ENCODE peak calls at places on chromosomes 4 and X, in five cellular contexts. B, X, T, K and Y are unnamed samples.

GRCh38 chr4:41418444-41418843 is 119.5 kb upstream of the LIMCH1 start:
- DNase-seq in B (no peak), T (no peak), X (no peak), K (no peak), Y (peak)

GRCh38 chrX:16867947-16868346 is 2.2 kb downstream of the RBBP7 start:
- DNase-seq in K (no peak), X (peak), B (no peak), T (no peak), Y (no peak)

GRCh38 chrX:128698528-128698927 is 646.3 kb upstream of the ACTRT1 start:
- DNase-seq in K (no peak), X (no peak), T (no peak), B (no peak), Y (no peak)

GRCh38 chr4:152997771-152998487 is 61.8 kb downstream of the FHDC1 start:
- DNase-seq in T (no peak), K (no peak), X (no peak), B (no peak), Y (peak)

GRCh38 chr4:127623755-127624087 is 9.0 kb upstream of the INTU start:
- DNase-seq in T (no peak), X (no peak), K (no peak), B (no peak), Y (no peak)

GRCh38 chr4:173270312-173271027 is 63.7 kb downstream of the HMGB2 start:
- DNase-seq in X (no peak), T (peak), K (no peak), B (no peak), Y (no peak)

GRCh38 chr4:38026138-38026740 is 66.0 kb downstream of the PTTG2 start:
- DNase-seq in B (no peak), K (no peak), T (no peak), X (no peak), Y (no peak)

GRCh38 chr4:38489924-38490639 is 173.9 kb upstream of the KLF3 start:
- DNase-seq in B (no peak), T (no peak), K (no peak), X (peak), Y (peak)

GRCh38 chr4:107153228-107153627 is 117.1 kb upstream of the DKK2 start:
- DNase-seq in X (peak), B (no peak), T (no peak), K (peak), Y (no peak)

GRCh38 chrX:68204639-68205038 is 228.7 kb downstream of the OPHN1 start:
- DNase-seq in B (no peak), K (no peak), T (no peak), X (no peak), Y (no peak)

GRCh38 chrX:87636533-87636932 is 118.9 kb downstream of the KLHL4 start:
- DNase-seq in X (no peak), T (no peak), K (no peak), B (no peak), Y (no peak)

GRCh38 chrX:17405225-17405969 is 30.4 kb downstream of the NHS start:
- DNase-seq in B (peak), X (peak), T (no peak), K (no peak), Y (no peak)

GRCh38 chr4:152342293-152342692 is 193.6 kb downstream of the FBXW7 start:
- DNase-seq in T (no peak), K (no peak), B (no peak), X (peak), Y (no peak)

GRCh38 chrX:41275661-41276609 is 58.0 kb upstream of the DDX3X start:
- DNase-seq in X (peak), B (no peak), K (no peak), T (peak), Y (peak)

GRCh38 chrX:80181079-80181478 is 166.5 kb downstream of the TBX22 start:
- DNase-seq in X (no peak), T (no peak), K (no peak), B (no peak), Y (no peak)

GRCh38 chr4:109009909-109010308 is 247.1 kb upstream of the ETNPPL start:
- DNase-seq in B (no peak), T (peak), X (no peak), K (no peak), Y (no peak)

GRCh38 chrX:131227608-131228007 is 61.5 kb downstream of the IGSF1 start:
- DNase-seq in B (no peak), T (no peak), X (no peak), K (no peak), Y (no peak)

GRCh38 chr4:8279321-8280157 is 10.0 kb downstream of the HTRA3 start:
- DNase-seq in K (no peak), X (no peak), B (no peak), T (no peak), Y (no peak)

GRCh38 chr4:52925531-52925968 is 63.4 kb downstream of the RASL11B start:
- DNase-seq in X (no peak), T (no peak), B (no peak), K (no peak), Y (no peak)

GRCh38 chrX:23332888-23333821 is 1.5 kb upstream of the PTCHD1 start:
- DNase-seq in K (no peak), T (peak), B (no peak), X (no peak), Y (no peak)

GRCh38 chr4:20370284-20370683 is 118.6 kb downstream of the SLIT2 start:
- DNase-seq in X (no peak), B (no peak), K (no peak), T (no peak), Y (no peak)

GRCh38 chrX:41381685-41382084 is 47.7 kb downstream of the DDX3X start:
- DNase-seq in B (peak), K (peak), X (peak), T (no peak), Y (no peak)

GRCh38 chrX:107731831-107732502 is 43.6 kb downstream of the TSC22D3 start:
- DNase-seq in X (no peak), K (no peak), T (peak), B (peak), Y (no peak)

GRCh38 chrX:134482371-134482770 is 22.4 kb downstream of the HPRT1 start:
- DNase-seq in T (no peak), X (no peak), K (no peak), B (no peak), Y (no peak)

GRCh38 chrX:11451133-11451532 is 157.9 kb downstream of the AMELX start:
- DNase-seq in K (no peak), B (no peak), T (no peak), X (no peak), Y (no peak)

GRCh38 chrX:38055170-38055847 is 49.0 kb downstream of the SYTL5 start:
- DNase-seq in K (no peak), X (no peak), T (no peak), B (no peak), Y (no peak)

GRCh38 chr4:32831104-32831503 is 2110.9 kb downstream of the PCDH7 start:
- DNase-seq in B (no peak), T (no peak), K (no peak), X (no peak), Y (no peak)

GRCh38 chrX:153966283-153966688 is 5.3 kb downstream of the HCFC1 start:
- DNase-seq in B (no peak), T (no peak), K (no peak), X (no peak), Y (no peak)

GRCh38 chrX:28625223-28625622 is 38.0 kb downstream of the IL1RAPL1 start:
- DNase-seq in K (peak), X (no peak), B (no peak), T (no peak), Y (no peak)

GRCh38 chrX:54292755-54293154 is 65.1 kb downstream of the WNK3 start:
- DNase-seq in T (no peak), K (no peak), B (no peak), X (peak), Y (no peak)

GRCh38 chrX:111041018-111041462 is 55.0 kb upstream of the PAK3 start:
- DNase-seq in B (no peak), T (no peak), X (peak), K (no peak), Y (no peak)

GRCh38 chr4:149522031-149522430 is 293.6 kb downstream of the IQCM start:
- DNase-seq in K (no peak), X (no peak), T (no peak), B (no peak), Y (no peak)

GRCh38 chrX:132433551-132433950 is 55.3 kb downstream of the MBNL3 start:
- DNase-seq in X (peak), B (no peak), K (no peak), T (no peak), Y (no peak)

GRCh38 chr4:128565565-128566186 is 243.8 kb upstream of the JADE1 start:
- DNase-seq in K (peak), T (peak), X (peak), B (peak), Y (peak)

GRCh38 chr4:139628184-139629012 is 37.2 kb upstream of the MGST2 start:
- DNase-seq in X (no peak), K (no peak), B (no peak), T (no peak), Y (no peak)

GRCh38 chr4:40515037-40515397 is 114.6 kb downstream of the RBM47 start:
- DNase-seq in K (no peak), X (no peak), B (no peak), T (no peak), Y (no peak)

GRCh38 chrX:53266914-53267313 is 14.5 kb downstream of the IQSEC2 start:
- DNase-seq in X (no peak), B (no peak), K (no peak), T (no peak), Y (no peak)

DNA sequence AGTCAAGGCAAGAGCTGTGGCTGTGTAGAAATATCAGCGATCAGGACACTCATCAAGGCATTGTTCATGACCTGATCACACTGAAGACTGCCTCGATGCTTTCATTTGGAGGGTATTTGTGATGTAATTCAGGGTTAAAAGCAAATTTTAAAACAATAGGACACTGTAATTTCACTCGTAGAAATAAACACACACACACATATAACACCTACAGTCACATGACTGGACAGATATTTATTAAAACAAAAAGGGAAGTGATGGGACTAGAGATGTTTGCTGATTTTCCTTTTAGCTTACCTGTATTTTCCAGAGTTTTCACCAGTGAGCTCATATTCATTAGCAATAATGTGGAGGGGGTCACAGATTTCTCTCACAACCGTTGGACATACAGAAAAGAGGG is 51.1 kb upstream of the KDR start:
- DNase-seq in K (no peak), B (no peak), T (no peak), X (no peak), Y (no peak)
- TF ChIP-seq JUND in K (no peak), B (no peak), T (no peak), X (no peak), Y (no peak)

GRCh38 chr4:134747108-134747805 is 545.7 kb upstream of the PABPC4L start:
- DNase-seq in X (peak), K (no peak), B (no peak), T (no peak), Y (no peak)
- TF ChIP-seq JUND in X (no peak), K (no peak), B (no peak), T (no peak), Y (no peak)

DNA sequence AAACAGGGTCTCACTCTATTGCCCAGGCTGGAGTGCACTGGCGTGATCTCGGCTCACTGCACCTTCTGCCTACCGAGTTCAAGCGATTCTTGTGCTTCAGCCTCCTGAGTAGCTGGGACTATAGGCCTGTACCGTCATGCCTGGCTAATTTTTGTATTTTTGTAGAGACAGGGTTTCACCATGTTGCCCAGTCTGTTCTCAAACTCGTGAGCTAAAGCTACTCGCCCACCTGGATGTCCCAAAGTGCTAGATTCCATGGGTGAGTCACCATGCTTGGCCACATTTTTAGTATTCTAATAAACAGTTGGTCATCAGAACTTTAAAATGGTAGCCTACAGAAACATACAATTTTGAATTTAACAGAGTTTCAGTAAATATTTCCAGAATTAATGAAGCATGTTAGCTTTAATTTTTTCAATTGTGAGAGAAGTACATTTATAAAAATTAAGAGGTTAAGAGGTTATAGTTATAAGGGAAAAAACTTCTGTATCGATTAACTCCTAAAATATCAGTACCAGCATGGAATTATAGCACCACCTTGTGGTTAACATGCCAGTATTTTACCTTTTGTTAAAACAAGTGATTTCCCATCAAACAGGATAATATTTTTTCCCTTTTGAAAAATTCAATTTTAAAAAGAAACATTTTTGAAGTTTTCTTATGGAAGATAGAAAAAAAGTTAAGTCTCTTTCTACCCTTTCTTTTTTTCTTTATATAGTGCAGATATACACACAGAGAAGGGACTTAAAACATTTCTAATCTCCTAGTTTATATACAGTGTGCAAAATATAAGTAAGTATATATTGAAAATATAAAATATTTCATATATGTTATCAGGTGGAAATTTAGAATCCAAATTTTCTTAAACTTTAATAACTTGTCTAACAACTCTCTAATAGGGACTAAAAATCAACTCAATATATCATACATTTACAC is 35.4 kb downstream of the CEP44 start:
- DNase-seq in K (no peak), T (peak), X (peak), B (peak), Y (no peak)
- TF ChIP-seq JUND in K (no peak), T (no peak), X (no peak), B (no peak), Y (no peak)

DNA sequence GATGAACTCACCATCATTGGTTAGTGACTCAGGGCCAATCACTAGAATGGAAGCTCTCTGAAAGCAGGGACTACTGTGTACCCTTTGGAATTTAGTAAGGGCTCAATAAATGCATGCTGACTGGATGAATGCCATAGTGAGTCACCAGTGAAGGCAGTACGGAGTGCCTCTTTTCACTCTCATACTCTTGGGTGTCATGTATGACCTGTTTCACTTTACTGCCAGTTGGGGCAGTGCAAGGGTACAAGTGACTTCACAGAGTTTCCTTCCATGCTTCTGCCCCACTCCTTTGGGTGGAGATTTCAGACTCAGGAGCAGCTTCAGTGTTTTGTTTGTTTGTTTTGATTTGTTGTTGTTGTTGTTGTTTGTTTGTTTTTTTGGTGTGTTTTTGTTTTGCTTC is 57.7 kb downstream of the SOX3 start:
- DNase-seq in X (no peak), T (no peak), K (no peak), B (no peak), Y (no peak)
- TF ChIP-seq JUND in X (no peak), T (no peak), K (no peak), B (no peak), Y (no peak)

GRCh38 chrX:65723706-65724105 is 56.3 kb downstream of the MSN start:
- DNase-seq in T (no peak), K (no peak), B (no peak), X (no peak), Y (no peak)
- TF ChIP-seq JUND in T (no peak), K (no peak), B (no peak), X (no peak), Y (no peak)

GRCh38 chrX:101051549-101052302 is at the start of gene TRMT2B:
- DNase-seq in T (peak), K (peak), B (peak), X (peak), Y (peak)

GRCh38 chrX:101062171-101062570 is 10.3 kb upstream of the TRMT2B start:
- DNase-seq in X (no peak), B (no peak), K (no peak), T (no peak), Y (no peak)

DNA sequence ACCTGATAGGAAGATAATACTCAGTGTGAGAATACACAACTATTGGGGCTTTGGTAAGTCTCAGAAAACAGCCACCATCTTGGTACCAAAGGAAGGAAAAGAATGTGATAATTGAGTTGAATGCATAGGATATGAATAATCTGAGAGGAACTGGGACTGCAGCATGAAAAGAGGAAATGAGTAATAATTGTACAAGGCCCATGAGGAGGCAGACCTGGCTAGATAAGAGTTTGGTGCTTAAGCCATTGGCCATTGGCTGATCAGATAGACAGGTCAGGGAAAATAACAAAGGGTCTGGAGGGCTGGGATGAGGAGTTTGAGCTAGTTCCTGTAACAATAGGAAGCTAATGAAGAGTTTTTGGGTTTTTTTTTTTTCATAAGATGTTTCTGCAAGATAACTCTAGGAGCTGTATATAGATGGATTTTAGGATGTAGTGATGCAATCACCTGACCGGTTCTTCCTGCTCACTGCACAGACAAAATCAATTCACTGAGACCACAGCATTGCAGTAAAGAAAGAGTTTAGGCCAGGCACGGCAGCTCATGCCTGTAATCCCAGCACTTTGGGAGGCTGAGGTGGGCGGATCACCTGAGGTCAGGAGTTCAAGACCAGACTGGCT is 5.3 kb upstream of the TRMT2B start:
- DNase-seq in X (no peak), T (no peak), K (no peak), B (no peak), Y (no peak)
- TF ChIP-seq JUND in X (no peak), T (no peak), K (no peak), B (no peak), Y (no peak)

GRCh38 chrX:39614680-39614998 is 483.1 kb downstream of the BCOR start:
- DNase-seq in X (no peak), K (no peak), B (no peak), T (no peak), Y (no peak)

GRCh38 chrX:39611468-39611867 is 486.3 kb downstream of the BCOR start:
- DNase-seq in B (no peak), T (no peak), X (no peak), K (no peak), Y (no peak)

GRCh38 chrX:39616098-39616729 is 481.5 kb downstream of the BCOR start:
- DNase-seq in K (no peak), T (no peak), B (no peak), X (no peak), Y (no peak)

GRCh38 chrX:39613508-39613921 is 484.2 kb downstream of the BCOR start:
- DNase-seq in K (peak), T (peak), X (no peak), B (no peak), Y (peak)

DNA sequence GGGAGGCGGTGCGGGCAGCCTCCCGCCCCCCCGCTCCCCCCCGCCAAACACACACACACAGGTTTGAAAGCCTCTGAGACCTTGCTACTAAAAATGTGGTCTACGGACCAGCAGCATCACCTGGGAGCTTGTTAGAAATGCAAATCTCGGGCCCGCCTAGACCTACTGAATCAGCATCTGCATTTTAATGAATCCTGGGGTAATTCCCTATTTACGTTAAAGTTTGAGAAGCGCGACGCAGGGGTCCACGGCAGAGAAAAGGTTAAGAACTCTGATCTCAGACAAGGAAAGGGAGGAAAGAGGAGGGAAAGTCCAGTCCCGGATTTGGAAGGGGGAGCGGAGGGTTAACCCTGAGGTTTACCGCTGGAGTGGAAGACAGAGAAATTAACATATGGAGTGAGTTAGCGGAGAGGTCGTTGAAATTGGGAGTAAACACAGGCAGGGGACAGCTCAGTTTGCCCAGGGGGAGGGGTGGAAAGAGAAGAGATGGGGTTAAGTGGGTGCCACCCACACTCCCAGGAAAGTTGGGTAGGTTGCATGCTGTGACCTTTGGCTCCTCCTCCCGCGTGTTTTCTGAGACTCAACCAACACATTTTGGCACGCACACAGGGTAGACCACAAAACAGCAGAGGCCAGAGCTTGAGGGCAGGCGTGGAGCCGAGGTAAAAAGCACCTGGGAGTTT is 483.6 kb downstream of the BCOR start:
- DNase-seq in B (no peak), X (no peak), K (peak), T (peak), Y (peak)
- TF ChIP-seq JUND in B (no peak), X (no peak), K (no peak), T (no peak), Y (no peak)